ENCODE peak calls at places on chromosomes 12 and 14, in four cellular contexts. B is fibroblast of lung, J is OCI-LY7, O is aorta. C is an unnamed sample. For H3K36me3, the result is how much of the 10 kb centered on the place peaks cover.

GRCh38 chr14:50741571-50741970 is 73.5 kb upstream of the SAV1 start:
- DNase-seq in J (no peak), O (no peak), B (peak), C (peak)

GRCh38 chr12:52395761-52396434 is 10.2 kb downstream of the KRT82 start:
- DNase-seq in B (no peak), J (peak), O (peak), C (no peak)

GRCh38 chr12:99154264-99154982 is 493.1 kb upstream of the GARIN6 start:
- DNase-seq in J (no peak), B (peak), O (no peak), C (no peak)

GRCh38 chr12:131413471-131413870 is 297.4 kb upstream of the SFSWAP start:
- DNase-seq in B (no peak), O (no peak), J (no peak), C (no peak)

GRCh38 chr14:21057803-21058675 is at the start of gene RNASE8:
- DNase-seq in J (no peak), B (peak), O (no peak), C (no peak)

GRCh38 chr12:103728323-103728722 is 112.7 kb downstream of the NT5DC3 start:
- DNase-seq in J (no peak), B (no peak), O (no peak), C (no peak)

GRCh38 chr12:6526201-6526600 is 8.1 kb upstream of the GAPDH start:
- DNase-seq in O (no peak), B (no peak), J (no peak), C (no peak)

GRCh38 chr12:123916729-123917128 is 55.9 kb downstream of the CCDC92 start:
- DNase-seq in J (no peak), B (peak), O (peak), C (peak)

GRCh38 chr12:42426733-42427132 is 100.8 kb downstream of the PPHLN1 start:
- DNase-seq in O (no peak), B (peak), J (no peak), C (no peak)

GRCh38 chr14:95683793-95684192 is 2.4 kb upstream of the TCL1B start:
- DNase-seq in O (no peak), B (no peak), J (peak), C (peak)

DNA sequence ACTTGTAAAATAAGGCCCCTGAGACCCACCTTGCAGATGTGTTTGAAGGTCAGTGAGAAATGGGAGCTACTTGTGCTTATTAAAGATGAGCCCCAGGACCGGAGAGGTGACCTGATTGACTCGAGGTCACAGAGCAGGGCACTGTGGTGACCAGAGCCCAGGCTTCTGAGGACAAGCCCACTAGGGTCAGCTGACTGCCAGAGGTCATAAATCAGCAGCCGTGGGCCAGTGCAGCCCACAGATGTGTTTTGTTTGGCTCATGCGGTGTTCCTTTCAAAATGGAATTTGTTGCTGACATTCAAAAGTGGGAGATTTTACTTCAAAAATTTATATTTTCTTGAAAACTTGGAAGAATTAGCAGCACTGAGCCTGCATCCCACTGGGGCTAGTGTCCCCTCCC is 24.5 kb downstream of the JDP2 start:
- DNase-seq in B (no peak), J (no peak), O (peak), C (no peak)
- H3K4me3 ChIP-seq in B (no peak), J (no peak), O (no peak), C (no peak)

GRCh38 chr14:69711471-69712216 is 55.3 kb upstream of the SRSF5 start:
- DNase-seq in J (no peak), B (no peak), O (no peak), C (no peak)
- H3K36me3 ChIP-seq in J (half or more), B (under half), O (under half), C (half or more)

DNA sequence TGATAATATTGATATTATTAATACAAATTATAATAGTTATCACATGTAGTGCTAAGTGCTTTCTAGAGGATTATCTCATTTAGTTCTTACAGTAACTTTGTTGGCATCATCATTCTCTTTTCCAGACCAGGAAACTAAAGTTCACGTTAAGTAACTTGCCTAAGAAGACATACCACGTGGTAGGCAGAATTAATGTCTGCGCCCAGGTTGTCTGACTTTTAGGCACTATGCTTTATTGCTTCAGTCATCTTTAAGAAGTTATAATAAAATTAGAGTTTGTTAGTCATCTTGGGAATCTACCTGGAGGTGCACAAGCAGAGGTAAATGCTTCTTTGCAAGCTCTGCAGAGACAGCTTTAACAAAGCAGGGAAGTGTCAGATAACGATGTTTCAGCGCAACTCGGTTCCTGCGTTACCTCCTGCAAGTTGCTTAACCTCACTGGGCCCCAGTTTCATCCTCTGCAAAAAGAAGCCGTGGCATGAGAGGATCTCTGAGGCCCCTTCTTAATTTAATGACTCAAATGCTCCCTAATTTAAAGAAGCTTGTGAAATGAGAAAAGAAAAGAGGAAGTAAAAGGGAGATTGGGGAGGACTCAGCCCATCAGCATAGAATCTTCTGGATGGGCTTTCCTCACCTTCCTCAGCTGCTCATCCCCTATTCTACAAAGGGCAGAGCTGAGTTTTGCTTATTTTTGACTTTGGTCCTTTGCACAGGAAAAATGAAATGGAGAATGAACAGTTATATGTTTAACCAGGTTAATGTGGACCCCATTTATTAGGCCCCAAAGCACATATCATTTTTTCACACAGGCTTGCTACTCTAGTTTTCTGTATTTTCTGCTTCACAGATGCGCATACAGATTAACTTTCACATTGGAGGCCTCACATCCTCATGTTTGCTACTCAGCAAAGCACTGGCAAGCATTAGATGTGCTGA is 5.3 kb downstream of the ARHGDIB start:
- DNase-seq in B (no peak), O (no peak), J (peak), C (no peak)
- H3K4me3 ChIP-seq in B (no peak), O (no peak), J (peak), C (peak)

GRCh38 chr12:55789171-55789570 is 28.4 kb downstream of the SARNP start:
- DNase-seq in J (no peak), B (no peak), O (no peak), C (no peak)
- H3K36me3 ChIP-seq in J (half or more), B (under half), O (under half), C (half or more)

GRCh38 chr14:63205850-63206249 is 1.6 kb downstream of the RHOJ start:
- DNase-seq in O (no peak), J (no peak), B (peak), C (no peak)

GRCh38 chr14:63203015-63203414 is 1.2 kb upstream of the RHOJ start:
- DNase-seq in J (no peak), B (no peak), O (no peak), C (no peak)

GRCh38 chr14:63204407-63205280 is at the start of gene RHOJ:
- DNase-seq in J (no peak), O (peak), B (peak), C (no peak)

GRCh38 chr14:63203618-63204406 is 431 bp upstream of the RHOJ start:
- DNase-seq in O (peak), J (no peak), B (peak), C (no peak)

DNA sequence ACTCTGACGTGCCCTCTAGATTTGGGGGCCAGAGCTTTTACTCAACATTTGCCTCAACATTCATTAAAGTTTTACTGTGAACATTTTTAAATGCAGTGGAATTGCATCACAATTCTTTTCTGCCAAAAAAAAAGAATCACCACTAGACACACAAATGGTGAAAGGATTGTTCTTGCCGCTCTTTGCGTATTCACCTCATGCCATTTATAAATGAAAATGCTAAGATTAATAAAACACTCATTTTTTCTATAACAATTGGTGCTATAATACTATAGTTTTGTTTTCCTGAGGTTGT is 985 bp downstream of the RHOJ start:
- DNase-seq in B (peak), J (no peak), O (no peak), C (no peak)
- H3K4me3 ChIP-seq in B (peak), J (no peak), O (peak), C (no peak)

DNA sequence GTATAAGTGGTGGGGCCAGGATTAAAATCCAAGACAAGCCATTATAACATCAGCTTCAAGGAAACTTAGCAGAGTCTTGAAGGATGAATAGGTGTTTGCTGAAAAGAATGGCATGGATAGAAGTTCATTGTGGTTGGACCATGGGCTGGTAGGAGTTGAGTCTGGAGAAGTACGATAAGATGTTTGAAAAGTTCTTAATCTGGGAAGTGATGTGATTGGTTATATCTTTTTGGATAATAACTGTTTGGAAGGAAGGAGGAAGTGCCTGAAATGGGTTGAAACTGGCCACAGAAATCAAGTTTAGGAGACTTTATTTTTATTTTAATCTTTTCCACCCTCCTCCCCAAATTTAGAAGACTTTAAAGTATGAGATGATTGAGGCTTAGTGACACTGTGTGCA is 4.9 kb downstream of the DENR start:
- DNase-seq in J (no peak), O (no peak), B (no peak), C (no peak)
- H3K36me3 ChIP-seq in J (half or more), O (under half), B (under half), C (half or more)

GRCh38 chr12:70637286-70637685 is at the start of gene PTPRB:
- DNase-seq in J (no peak), B (no peak), O (no peak), C (no peak)

GRCh38 chr12:70639535-70639934 is 2.3 kb upstream of the PTPRB start:
- DNase-seq in B (no peak), J (no peak), O (no peak), C (no peak)

GRCh38 chr12:70637686-70638085 is 457 bp upstream of the PTPRB start:
- DNase-seq in J (no peak), O (no peak), B (no peak), C (no peak)

GRCh38 chr12:70638639-70639349 is 1.6 kb upstream of the PTPRB start:
- DNase-seq in B (peak), J (no peak), O (no peak), C (no peak)

GRCh38 chr12:70635713-70636112 is 1.5 kb downstream of the PTPRB start:
- DNase-seq in B (no peak), O (no peak), J (no peak), C (no peak)
- H3K4me3 ChIP-seq in B (no peak), O (no peak), J (no peak), C (no peak)

GRCh38 chr12:12505544-12506501 is 56.8 kb downstream of the DUSP16 start:
- DNase-seq in J (peak), B (peak), O (no peak), C (peak)
- H3K36me3 ChIP-seq in J (under half), B (under half), O (under half), C (under half)